ENCODE peak calls at places on chromosomes 16 and 17, in four cellular contexts. H is IMR-90; O is stimulated activated CD4-positive, alpha-beta T cell treated with anti-CD3 and anti-CD28 coated beads, Interleukin-15, amount 100 ng/mL, for 24 hours; V is NCI-H1092 treated with DMSO at 0.1 percent for 48 hours. J is an unnamed sample.

GRCh38 chr17:52111182-52111581 is 47.3 kb downstream of the CA10 start:
- DNase-seq in V (no peak), O (no peak), H (no peak), J (no peak)

GRCh38 chr17:35257080-35257701 is 14.3 kb downstream of the SLFN5 start:
- DNase-seq in H (peak; percentile 41), O (no peak), V (peak; percentile 38), J (no peak)

GRCh38 chr17:12230411-12230810 is 209.7 kb downstream of the MAP2K4 start:
- DNase-seq in O (no peak), H (peak; percentile 53), V (no peak), J (peak; percentile 12)

GRCh38 chr17:77890771-77891170 is 67.7 kb upstream of the TNRC6C start:
- DNase-seq in V (no peak), O (no peak), H (no peak), J (no peak)

GRCh38 chr17:68384941-68385340 is 72.4 kb downstream of the WIPI1 start:
- DNase-seq in O (no peak), V (no peak), H (no peak), J (no peak)

GRCh38 chr16:5454349-5454748 is 356.8 kb upstream of the EEF2KMT start:
- DNase-seq in H (no peak), V (no peak), O (no peak), J (no peak)

GRCh38 chr17:78132086-78132676 is 1.6 kb downstream of the TMC8 start:
- DNase-seq in H (no peak), O (peak; percentile 81), V (no peak), J (no peak)

GRCh38 chr17:78825696-78826095 is 14.9 kb downstream of the USP36 start:
- DNase-seq in V (no peak), H (no peak), O (no peak), J (no peak)

GRCh38 chr17:64262422-64263260 is at the start of gene TEX2:
- DNase-seq in O (peak; percentile 75), H (no peak), V (peak; percentile 19), J (peak; percentile 42)

GRCh38 chr17:37746617-37747016 is 1.8 kb upstream of the HNF1B start:
- DNase-seq in V (no peak), H (no peak), O (no peak), J (no peak)

GRCh38 chr17:58421711-58422110 is 4.4 kb upstream of the RNF43 start:
- DNase-seq in H (no peak), O (no peak), V (no peak), J (no peak)

GRCh38 chr16:11140867-11141266 is 115.1 kb downstream of the SOCS1 start:
- DNase-seq in H (no peak), V (no peak), O (no peak), J (no peak)

GRCh38 chr16:19595043-19595767 is 39.7 kb downstream of the VPS35L start:
- DNase-seq in H (peak; percentile 83), V (no peak), O (no peak), J (peak; percentile 71)

GRCh38 chr17:42525221-42525620 is 10.8 kb upstream of the NAGLU start:
- DNase-seq in H (peak; percentile 89), V (no peak), O (no peak), J (no peak)

GRCh38 chr17:19911033-19911432 is 43.3 kb upstream of the ULK2 start:
- DNase-seq in H (no peak), V (no peak), O (no peak), J (no peak)

GRCh38 chr17:59796138-59796537 is 88.7 kb downstream of the VMP1 start:
- DNase-seq in O (no peak), H (no peak), V (no peak), J (no peak)

GRCh38 chr16:72862090-72862489 is 185.8 kb downstream of the ZFHX3 start:
- DNase-seq in H (no peak), V (no peak), O (no peak), J (no peak)

GRCh38 chr17:8022358-8023038 is 16.4 kb upstream of the ALOX15B start:
- DNase-seq in O (no peak), V (no peak), H (peak; percentile 15), J (no peak)

GRCh38 chr16:66402591-66403230 is 24.4 kb upstream of the BEAN1 start:
- DNase-seq in H (no peak), V (no peak), O (no peak), J (no peak)

GRCh38 chr17:4004517-4005295 is 40.5 kb upstream of the ATP2A3 start:
- DNase-seq in H (no peak), O (peak; percentile 71), V (peak; percentile 19), J (no peak)

GRCh38 chr17:32479074-32479617 is 7.6 kb upstream of the CDK5R1 start:
- DNase-seq in V (no peak), H (no peak), O (no peak), J (no peak)

GRCh38 chr16:84823484-84823883 is 3.7 kb downstream of the CRISPLD2 start:
- DNase-seq in V (no peak), O (no peak), H (no peak), J (no peak)